ENCODE peak calls at places on chromosomes 5 and 9, in nine cellular contexts. K, V, S, B, Q, E, T, R and W are unnamed samples.
A peak's percentile ranks its signal among the peaks of the same experiment; 100 is the strongest.

GRCh38 chr5:33371660-33372059 is 69.1 kb upstream of the TARS1 start:
- DNase-seq in Q (no peak), V (no peak), S (peak; percentile 94), T (no peak), E (no peak), R (no peak), B (no peak), K (no peak), W (no peak)

GRCh38 chr9:72912476-72913381 is 40.1 kb downstream of the ALDH1A1 start:
- DNase-seq in K (no peak), R (no peak), S (peak; percentile 36), V (no peak), Q (no peak), E (no peak), T (no peak), B (no peak), W (no peak)

GRCh38 chr9:129580211-129580915 is 40.5 kb downstream of the C9orf50 start:
- DNase-seq in S (no peak), B (no peak), K (no peak), E (no peak), Q (no peak), R (no peak), T (no peak), V (no peak), W (no peak)

GRCh38 chr9:125125523-125125922 is 17.8 kb downstream of the SCAI start:
- DNase-seq in R (no peak), E (no peak), V (no peak), S (no peak), Q (no peak), B (no peak), T (no peak), K (no peak), W (no peak)

GRCh38 chr5:134161712-134162395 is 14.9 kb downstream of the SKP1 start:
- DNase-seq in E (no peak), T (no peak), B (no peak), R (no peak), Q (no peak), S (no peak), K (no peak), V (no peak), W (no peak)

GRCh38 chr5:172641359-172642045 is 439 bp downstream of the NEURL1B start:
- DNase-seq in T (no peak), E (no peak), R (peak; percentile 32), Q (no peak), S (no peak), B (no peak), K (no peak), V (peak; percentile 6), W (no peak)

GRCh38 chr9:112050544-112051475 is 124.3 kb downstream of the SUSD1 start:
- DNase-seq in E (no peak), K (no peak), S (peak; percentile 93), B (no peak), Q (no peak), V (no peak), R (peak; percentile 51), T (no peak), W (no peak)

GRCh38 chr9:73441890-73442818 is 290.5 kb downstream of the ANXA1 start:
- DNase-seq in T (no peak), B (no peak), V (no peak), S (peak; percentile 28), E (no peak), R (no peak), Q (no peak), K (no peak), W (no peak)

GRCh38 chr5:139836469-139837208 is 41.0 kb downstream of the PSD2 start:
- DNase-seq in E (no peak), B (no peak), S (no peak), K (no peak), V (no peak), T (no peak), R (no peak), Q (no peak), W (no peak)

GRCh38 chr5:101390317-101390908 is 487.3 kb upstream of the ST8SIA4 start:
- DNase-seq in Q (no peak), S (peak; percentile 75), T (no peak), R (no peak), E (peak; percentile 35), K (peak; percentile 7), V (no peak), B (no peak), W (no peak)

GRCh38 chr5:146005264-146005663 is 68.9 kb downstream of the SH3RF2 start:
- DNase-seq in B (no peak), R (no peak), Q (no peak), V (no peak), E (no peak), T (no peak), S (no peak), K (no peak), W (no peak)

GRCh38 chr5:89315194-89315593 is 432.2 kb upstream of the MEF2C start:
- DNase-seq in E (no peak), R (no peak), S (no peak), V (no peak), K (no peak), B (no peak), T (peak; percentile 65), Q (no peak), W (no peak)

GRCh38 chr9:101524371-101524770 is 9.3 kb upstream of the RNF20 start:
- DNase-seq in V (no peak), K (no peak), T (no peak), Q (no peak), S (no peak), R (no peak), E (no peak), B (no peak), W (no peak)